ENCODE peak calls at places on chromosomes 1 and 21, in eight cellular contexts. I is H7, N is GM04503, F is GM03348, D is GM13976, J is HTR-8/SVneo, W is midbrain, U is adrenal gland. P is an unnamed sample.

GRCh38 chr1:27099154-27099903 is 55.6 kb downstream of the SLC9A1 start:
- DNase-seq in D (peak; percentile 82), W (no peak), N (peak; percentile 66), U (peak; percentile 75), J (peak; percentile 51), I (peak; percentile 57), F (peak; percentile 74), P (no peak)

GRCh38 chr21:15557925-15558324 is 171.9 kb upstream of the USP25 start:
- DNase-seq in J (no peak), D (no peak), W (no peak), U (no peak), F (no peak), I (no peak), N (no peak), P (no peak)

GRCh38 chr1:216456682-216457081 is 33.4 kb upstream of the USH2A start:
- DNase-seq in I (peak; percentile 40), D (no peak), W (no peak), J (peak; percentile 2), F (peak; percentile 17), N (peak; percentile 43), U (no peak), P (peak; percentile 6)

GRCh38 chr1:94425821-94426484 is 7.8 kb downstream of the ABCD3 start:
- DNase-seq in F (no peak), U (no peak), D (no peak), N (no peak), J (no peak), I (no peak), W (no peak), P (no peak)

GRCh38 chr21:24658926-24659325 is 948.4 kb downstream of the MRPL39 start:
- DNase-seq in I (no peak), D (no peak), F (no peak), U (no peak), N (no peak), J (no peak), W (no peak), P (no peak)

GRCh38 chr1:115838805-115839705 is 1.9 kb downstream of the NHLH2 start:
- DNase-seq in W (peak; percentile 39), D (peak; percentile 51), F (peak; percentile 74), J (no peak), N (no peak), U (no peak), I (peak; percentile 89), P (peak; percentile 15)

GRCh38 chr1:235017719-235018118 is 110.9 kb downstream of the TOMM20 start:
- DNase-seq in F (no peak), J (no peak), D (no peak), I (no peak), N (no peak), U (no peak), W (no peak), P (no peak)

GRCh38 chr1:174165471-174166137 is 6.3 kb downstream of the RABGAP1L start:
- DNase-seq in D (no peak), F (peak; percentile 35), W (peak; percentile 11), N (peak; percentile 18), U (peak; percentile 26), I (no peak), J (no peak), P (peak; percentile 17)

GRCh38 chr1:47569681-47570470 is 132.0 kb downstream of the FOXD2 start:
- DNase-seq in N (peak; percentile 73), D (no peak), W (no peak), U (peak; percentile 85), F (peak; percentile 86), J (peak; percentile 89), I (peak; percentile 85), P (no peak)

GRCh38 chr1:21650400-21650799 is 18.8 kb downstream of the RAP1GAP start:
- DNase-seq in U (peak; percentile 65), F (no peak), N (no peak), D (no peak), W (no peak), J (no peak), I (no peak), P (no peak)

GRCh38 chr1:33792651-33793050 is 71.2 kb upstream of the HMGB4 start:
- DNase-seq in F (no peak), U (no peak), J (no peak), I (no peak), N (no peak), D (no peak), W (no peak), P (no peak)

GRCh38 chr1:151145158-151146071 is 1.0 kb downstream of the SEMA6C start:
- DNase-seq in U (no peak), D (no peak), N (no peak), J (no peak), W (no peak), I (peak; percentile 83), F (peak; percentile 35), P (no peak)

GRCh38 chr1:218498061-218498938 is 153.2 kb downstream of the TGFB2 start:
- DNase-seq in I (no peak), D (no peak), W (no peak), J (peak; percentile 31), F (no peak), U (no peak), N (no peak), P (no peak)

GRCh38 chr1:166874464-166874863 is 1.6 kb downstream of the TADA1 start:
- DNase-seq in N (no peak), J (no peak), F (no peak), I (no peak), W (no peak), U (no peak), D (no peak), P (no peak)

GRCh38 chr1:80509965-80510522 is 1290.7 kb upstream of the ADGRL2 start:
- DNase-seq in W (no peak), F (no peak), N (no peak), J (no peak), I (peak; percentile 22), D (no peak), U (no peak), P (no peak)

GRCh38 chr1:96464159-96464558 is 257.4 kb upstream of the PTBP2 start:
- DNase-seq in I (peak; percentile 33), W (no peak), D (no peak), J (no peak), F (no peak), U (no peak), N (no peak), P (no peak)

GRCh38 chr1:66383602-66384001 is 150.4 kb upstream of the SGIP1 start:
- DNase-seq in J (no peak), N (no peak), F (no peak), U (no peak), I (no peak), W (no peak), D (no peak), P (no peak)

GRCh38 chr1:98058676-98059075 is 137.8 kb upstream of the DPYD start:
- DNase-seq in W (no peak), J (no peak), D (no peak), N (no peak), U (no peak), F (no peak), I (no peak), P (no peak)

GRCh38 chr1:209356909-209357498 is 226.5 kb upstream of the CAMK1G start:
- DNase-seq in J (no peak), I (no peak), W (no peak), U (no peak), D (no peak), F (no peak), N (no peak), P (no peak)

GRCh38 chr1:176440176-176440575 is 22.8 kb upstream of the PAPPA2 start:
- DNase-seq in D (no peak), I (no peak), U (no peak), F (no peak), J (no peak), N (no peak), W (no peak), P (no peak)

GRCh38 chr1:205963352-205963751 is 20.1 kb upstream of the SLC26A9 start:
- DNase-seq in U (no peak), D (no peak), I (no peak), J (no peak), N (peak; percentile 50), F (peak; percentile 81), W (no peak), P (no peak)

GRCh38 chr1:90922996-90923395 is 98.8 kb downstream of the ZNF644 start:
- DNase-seq in I (no peak), J (no peak), F (no peak), W (no peak), N (no peak), U (no peak), D (no peak), P (no peak)

GRCh38 chr1:169288011-169288414 is 79.6 kb downstream of the NME7 start:
- DNase-seq in U (no peak), F (peak; percentile 48), D (no peak), J (peak; percentile 33), I (no peak), W (no peak), N (peak; percentile 36), P (peak; percentile 0)

GRCh38 chr1:3417082-3417728 is 37.3 kb upstream of the ARHGEF16 start:
- DNase-seq in D (no peak), I (no peak), N (no peak), J (no peak), U (no peak), W (no peak), F (no peak), P (no peak)

GRCh38 chr1:12376236-12377064 is 146.6 kb downstream of the VPS13D start:
- DNase-seq in W (peak; percentile 31), U (no peak), J (no peak), D (no peak), I (no peak), F (no peak), N (no peak), P (peak; percentile 80)